ENCODE peak calls at places on chromosome 15, in eight cellular contexts. V, K, M, P, Y, L, O and Z are unnamed samples.

GRCh38 chr15:77022646-77023575 is 28.0 kb downstream of the PSTPIP1 start:
- DNase-seq in V (peak; percentile 18), K (no peak), M (no peak), P (no peak), Y (no peak), L (no peak), O (no peak), Z (no peak)

GRCh38 chr15:39230917-39231285 is 350.0 kb upstream of the THBS1 start:
- DNase-seq in V (no peak), K (no peak), M (no peak), P (no peak), Y (no peak), L (no peak), O (no peak), Z (no peak)

GRCh38 chr15:86935841-86936240 is 856.2 kb downstream of the AGBL1 start:
- DNase-seq in V (peak; percentile 67), K (no peak), M (no peak), P (no peak), Y (no peak), L (no peak), O (no peak), Z (no peak)

GRCh38 chr15:51706347-51706746 is 25.0 kb downstream of the SCG3 start:
- DNase-seq in V (no peak), K (no peak), M (no peak), P (no peak), Y (no peak), L (no peak), O (no peak), Z (no peak)

GRCh38 chr15:72365844-72366243 is 10.0 kb downstream of the HEXA start:
- DNase-seq in V (no peak), K (no peak), M (no peak), P (peak; percentile 14), Y (peak; percentile 49), L (no peak), O (no peak), Z (peak; percentile 57)

GRCh38 chr15:91963051-91963450 is 109.5 kb downstream of the SLCO3A1 start:
- DNase-seq in V (no peak), K (no peak), M (no peak), P (no peak), Y (no peak), L (no peak), O (no peak), Z (no peak)

GRCh38 chr15:50906954-50907865 is 1.3 kb upstream of the AP4E1 start:
- DNase-seq in V (no peak), K (no peak), M (no peak), P (no peak), Y (peak; percentile 94), L (no peak), O (peak; percentile 70), Z (peak; percentile 84)

GRCh38 chr15:87099916-87100315 is 1020.2 kb downstream of the AGBL1 start:
- DNase-seq in V (no peak), K (no peak), M (no peak), P (no peak), Y (no peak), L (no peak), O (no peak), Z (no peak)

GRCh38 chr15:96107922-96108321 is 222.6 kb upstream of the NR2F2 start:
- DNase-seq in V (no peak), K (no peak), M (no peak), P (no peak), Y (no peak), L (no peak), O (no peak), Z (no peak)

GRCh38 chr15:70604671-70605070 is 158.7 kb downstream of the UACA start:
- DNase-seq in V (peak; percentile 52), K (no peak), M (no peak), P (peak; percentile 63), Y (no peak), L (no peak), O (no peak), Z (no peak)

GRCh38 chr15:74901612-74902063 is 5.0 kb downstream of the FAM219B start:
- DNase-seq in V (peak; percentile 55), K (no peak), M (peak; percentile 59), P (peak; percentile 54), Y (peak; percentile 71), L (peak; percentile 82), O (peak; percentile 41), Z (peak; percentile 82)

GRCh38 chr15:95169701-95170459 is 938.5 kb downstream of the MCTP2 start:
- DNase-seq in V (no peak), K (no peak), M (peak; percentile 17), P (no peak), Y (no peak), L (peak; percentile 13), O (no peak), Z (no peak)

GRCh38 chr15:80946576-80946975 is 43.0 kb downstream of the MESD start:
- DNase-seq in V (no peak), K (no peak), M (no peak), P (no peak), Y (no peak), L (no peak), O (no peak), Z (no peak)

GRCh38 chr15:41926184-41927056 is 32.6 kb upstream of the SPTBN5 start:
- DNase-seq in V (peak; percentile 30), K (no peak), M (no peak), P (peak; percentile 58), Y (no peak), L (no peak), O (no peak), Z (no peak)

GRCh38 chr15:82970696-82971095 is 15.3 kb upstream of the RAMAC start:
- DNase-seq in V (no peak), K (no peak), M (no peak), P (no peak), Y (no peak), L (no peak), O (no peak), Z (no peak)

GRCh38 chr15:100438570-100438969 is 90.2 kb downstream of the CERS3 start:
- DNase-seq in V (no peak), K (no peak), M (peak; percentile 58), P (peak; percentile 3), Y (peak; percentile 70), L (no peak), O (no peak), Z (no peak)

GRCh38 chr15:92707880-92708551 is 52.4 kb upstream of the FAM174B start:
- DNase-seq in V (no peak), K (no peak), M (peak; percentile 38), P (peak; percentile 38), Y (no peak), L (no peak), O (no peak), Z (no peak)

GRCh38 chr15:78749831-78750230 is 61.4 kb downstream of the ADAMTS7 start:
- DNase-seq in V (no peak), K (no peak), M (peak; percentile 18), P (no peak), Y (no peak), L (no peak), O (no peak), Z (no peak)

GRCh38 chr15:59185725-59186124 is 20.9 kb upstream of the LDHAL6B start:
- DNase-seq in V (no peak), K (no peak), M (no peak), P (no peak), Y (no peak), L (no peak), O (no peak), Z (no peak)

GRCh38 chr15:81347910-81348309 is 24.0 kb upstream of the STARD5 start:
- DNase-seq in V (no peak), K (no peak), M (no peak), P (no peak), Y (no peak), L (no peak), O (no peak), Z (no peak)

GRCh38 chr15:45185069-45185779 is 2.5 kb downstream of the SHF start:
- DNase-seq in V (no peak), K (no peak), M (no peak), P (no peak), Y (no peak), L (no peak), O (no peak), Z (peak; percentile 15)

GRCh38 chr15:63323798-63324651 is 46.6 kb downstream of the APH1B start:
- DNase-seq in V (no peak), K (no peak), M (peak; percentile 25), P (no peak), Y (peak; percentile 21), L (no peak), O (no peak), Z (no peak)

GRCh38 chr15:31550211-31550848 is 223.7 kb downstream of the KLF13 start:
- DNase-seq in V (no peak), K (no peak), M (no peak), P (no peak), Y (no peak), L (no peak), O (no peak), Z (no peak)

GRCh38 chr15:79516646-79517045 is 84.5 kb downstream of the MINAR1 start:
- DNase-seq in V (no peak), K (no peak), M (no peak), P (no peak), Y (no peak), L (no peak), O (no peak), Z (no peak)